ENCODE peak calls at places on chromosomes 6 and 20, in five cellular contexts. L, E, W, M and A are unnamed samples.

GRCh38 chr6:113591896-113592827 is 265.0 kb upstream of the MARCKS start:
- DNase-seq in W (no peak), L (no peak), E (no peak), M (no peak), A (peak)

GRCh38 chr6:7841781-7842468 is 68.7 kb downstream of the TXNDC5 start:
- DNase-seq in L (no peak), W (no peak), E (no peak), M (no peak), A (no peak)

GRCh38 chr6:13431861-13432465 is 55.4 kb downstream of the GFOD1 start:
- DNase-seq in W (no peak), E (no peak), M (no peak), L (no peak), A (peak)

GRCh38 chr6:63418741-63419140 is 99.0 kb upstream of the LGSN start:
- DNase-seq in W (no peak), M (no peak), L (no peak), E (no peak), A (no peak)

GRCh38 chr20:35003211-35004031 is 47.8 kb downstream of the MYH7B start:
- DNase-seq in L (no peak), M (no peak), E (no peak), W (no peak), A (no peak)

GRCh38 chr6:100573169-100573568 is 108.4 kb upstream of the SIM1 start:
- DNase-seq in L (no peak), W (no peak), E (no peak), M (no peak), A (no peak)

GRCh38 chr6:163529605-163530004 is 115.1 kb downstream of the QKI start:
- DNase-seq in W (no peak), E (no peak), L (no peak), M (no peak), A (no peak)

GRCh38 chr6:28240517-28240916 is 11.6 kb downstream of the ZKSCAN4 start:
- DNase-seq in W (no peak), E (no peak), M (no peak), L (no peak), A (no peak)

GRCh38 chr6:127939442-127940066 is 38.7 kb upstream of the THEMIS start:
- DNase-seq in W (no peak), E (no peak), M (no peak), L (no peak), A (no peak)

GRCh38 chr6:125942677-125943527 is 13.7 kb upstream of the HINT3 start:
- DNase-seq in E (no peak), M (no peak), W (no peak), L (no peak), A (no peak)